ENCODE peak calls at places on chromosomes 12 and 14, in five cellular contexts. Q is mesothelial cell of epicardium; I is H4; C is body of pancreas; L is stimulated activated CD4-positive, alpha-beta T cell treated with anti-CD3 and anti-CD28 coated beads, Interleukin-1b, Interleukin-23, amount 100 ng/mL, for 48 hours. U is an unnamed sample.

GRCh38 chr12:20183563-20183962 is 184.8 kb upstream of the PDE3A start:
- DNase-seq in Q (no peak), I (no peak), C (no peak), L (no peak), U (no peak)

GRCh38 chr12:124927325-124928094 is 13.1 kb upstream of the UBC start:
- DNase-seq in Q (peak; percentile 85), I (peak; percentile 77), C (peak; percentile 94), L (peak; percentile 94), U (peak; percentile 84)

GRCh38 chr12:40819427-40820108 is 127.3 kb downstream of the CNTN1 start:
- DNase-seq in Q (peak; percentile 28), I (peak; percentile 36), C (peak; percentile 20), L (no peak), U (no peak)

GRCh38 chr12:88993655-88994054 is 358.6 kb downstream of the DUSP6 start:
- DNase-seq in Q (no peak), I (peak; percentile 64), C (no peak), L (no peak), U (peak; percentile 33)

GRCh38 chr14:48805315-48805714 is 780.9 kb downstream of the RPS29 start:
- DNase-seq in Q (no peak), I (peak; percentile 38), C (no peak), L (no peak), U (no peak)

GRCh38 chr14:102930753-102931579 is 8.5 kb downstream of the AMN start:
- DNase-seq in Q (no peak), I (peak; percentile 73), C (no peak), L (no peak), U (peak; percentile 85)

GRCh38 chr12:11949738-11950403 is 120.9 kb upstream of the BCL2L14 start:
- DNase-seq in Q (no peak), I (no peak), C (peak; percentile 61), L (no peak), U (no peak)

GRCh38 chr14:51331651-51332367 is 91.8 kb downstream of the TMX1 start:
- DNase-seq in Q (no peak), I (no peak), C (no peak), L (no peak), U (no peak)

GRCh38 chr12:34394211-34395055 is 372.1 kb downstream of the ALG10 start:
- DNase-seq in Q (peak; percentile 7), I (no peak), C (no peak), L (no peak), U (peak; percentile 1)

GRCh38 chr12:46358791-46359666 is 13.5 kb downstream of the SLC38A2 start:
- DNase-seq in Q (no peak), I (no peak), C (no peak), L (no peak), U (no peak)

GRCh38 chr14:34749408-34749807 is 35.0 kb upstream of the CFL2 start:
- DNase-seq in Q (no peak), I (no peak), C (no peak), L (no peak), U (no peak)

U was measured in Daoy.